ENCODE peak calls at places on chromosome 5, in six cellular contexts. P is GM23338; R is PC-3; E is CD4-positive, alpha-beta T cell; A is brain microvascular endothelial cell; J is OCI-LY7. G is an unnamed sample.

GRCh38 chr5:33892419-33893151 is 795 bp upstream of the ADAMTS12 start:
- DNase-seq in P (peak), R (peak), E (no peak), A (peak), J (no peak), G (no peak)

GRCh38 chr5:110361501-110361900 is 365.0 kb downstream of the TMEM232 start:
- DNase-seq in P (no peak), R (peak), E (no peak), A (no peak), J (no peak), G (no peak)

GRCh38 chr5:72908666-72909065 is 47.2 kb upstream of the FCHO2 start:
- DNase-seq in P (no peak), R (no peak), E (no peak), A (no peak), J (no peak), G (no peak)

GRCh38 chr5:59173568-59173967 is 590.7 kb downstream of the RAB3C start:
- DNase-seq in P (no peak), R (no peak), E (no peak), A (no peak), J (no peak), G (no peak)

GRCh38 chr5:30752015-30752414 is 441.5 kb upstream of the CDH6 start:
- DNase-seq in P (no peak), R (no peak), E (no peak), A (peak), J (no peak), G (no peak)

GRCh38 chr5:23084815-23085214 is 231.7 kb upstream of the CDH12 start:
- DNase-seq in P (no peak), R (no peak), E (no peak), A (no peak), J (no peak), G (no peak)

GRCh38 chr5:172904643-172905345 is 54.4 kb upstream of the RPL26L1 start:
- DNase-seq in P (peak), R (peak), E (no peak), A (no peak), J (no peak), G (peak)

GRCh38 chr5:90802695-90803317 is 244.2 kb downstream of the ADGRV1 start:
- DNase-seq in P (peak), R (peak), E (no peak), A (peak), J (peak), G (no peak)

GRCh38 chr5:177429248-177430045 is 3.0 kb downstream of the GRK6 start:
- DNase-seq in P (no peak), R (no peak), E (peak), A (no peak), J (peak), G (no peak)

GRCh38 chr5:144369001-144369400 is 198.3 kb downstream of the KCTD16 start:
- DNase-seq in P (no peak), R (no peak), E (no peak), A (no peak), J (no peak), G (no peak)

GRCh38 chr5:149237662-149238061 is 34.0 kb upstream of the AFAP1L1 start:
- DNase-seq in P (peak), R (peak), E (no peak), A (no peak), J (no peak), G (no peak)

GRCh38 chr5:102628449-102629175 is 126.5 kb upstream of the PAM start:
- DNase-seq in P (no peak), R (peak), E (no peak), A (peak), J (no peak), G (peak)

GRCh38 chr5:135133698-135134515 is 99.9 kb upstream of the PITX1 start:
- DNase-seq in P (no peak), R (no peak), E (no peak), A (no peak), J (no peak), G (no peak)

GRCh38 chr5:75324791-75325190 is 12.2 kb upstream of the HMGCR start:
- DNase-seq in P (no peak), R (no peak), E (no peak), A (no peak), J (no peak), G (no peak)

GRCh38 chr5:36723921-36724320 is 117.5 kb downstream of the SLC1A3 start:
- DNase-seq in P (no peak), R (no peak), E (no peak), A (no peak), J (peak), G (no peak)

GRCh38 chr5:33507426-33507825 is 66.7 kb downstream of the TARS1 start:
- DNase-seq in P (no peak), R (no peak), E (no peak), A (no peak), J (no peak), G (no peak)

GRCh38 chr5:173392172-173392571 is 64.0 kb upstream of the STC2 start:
- DNase-seq in P (no peak), R (no peak), E (no peak), A (no peak), J (no peak), G (no peak)

GRCh38 chr5:172958268-172959046 is 767 bp upstream of the RPL26L1 start:
- DNase-seq in P (peak), R (peak), E (peak), A (peak), J (peak), G (no peak)

GRCh38 chr5:135709998-135710670 is 124.3 kb upstream of the SLC25A48 start:
- DNase-seq in P (no peak), R (no peak), E (no peak), A (no peak), J (no peak), G (no peak)

GRCh38 chr5:163489055-163489744 is 16.2 kb upstream of the MAT2B start:
- DNase-seq in P (peak), R (peak), E (no peak), A (peak), J (no peak), G (no peak)

GRCh38 chr5:36389245-36389644 is 87.5 kb upstream of the RANBP3L start:
- DNase-seq in P (no peak), R (no peak), E (no peak), A (no peak), J (no peak), G (no peak)

GRCh38 chr5:142937265-142937877 is 167.2 kb downstream of the ARHGAP26 start:
- DNase-seq in P (no peak), R (no peak), E (no peak), A (no peak), J (no peak), G (no peak)

GRCh38 chr5:142756576-142756975 is 13.6 kb upstream of the ARHGAP26 start:
- DNase-seq in P (no peak), R (no peak), E (no peak), A (no peak), J (no peak), G (no peak)

GRCh38 chr5:99900302-99900811 is 634.8 kb upstream of the FAM174A start:
- DNase-seq in P (no peak), R (peak), E (no peak), A (peak), J (no peak), G (peak)

GRCh38 chr5:84603557-84604185 is 219.0 kb upstream of the EDIL3 start:
- DNase-seq in P (no peak), R (peak), E (no peak), A (peak), J (no peak), G (peak)

GRCh38 chr5:16916262-16916878 is 19.7 kb downstream of the MYO10 start:
- DNase-seq in P (no peak), R (peak), E (no peak), A (peak), J (no peak), G (peak)

GRCh38 chr5:177550120-177550519 is 4.2 kb downstream of the FAM193B start:
- DNase-seq in P (no peak), R (no peak), E (no peak), A (no peak), J (no peak), G (no peak)

GRCh38 chr5:134540747-134541733 is 15.6 kb downstream of the JADE2 start:
- DNase-seq in P (no peak), R (no peak), E (no peak), A (no peak), J (no peak), G (no peak)

GRCh38 chr5:6729400-6730310 is 16.4 kb downstream of the TENT4A start:
- DNase-seq in P (no peak), R (no peak), E (peak), A (no peak), J (peak), G (no peak)

GRCh38 chr5:76462097-76462702 is 59.1 kb downstream of the IQGAP2 start:
- DNase-seq in P (no peak), R (no peak), E (no peak), A (no peak), J (no peak), G (no peak)

GRCh38 chr5:95284512-95285405 is at the start of gene MCTP1:
- DNase-seq in P (peak), R (peak), E (no peak), A (no peak), J (no peak), G (no peak)

GRCh38 chr5:135569755-135570452 is 8.9 kb downstream of the CXCL14 start:
- DNase-seq in P (peak), R (peak), E (no peak), A (peak), J (peak), G (no peak)

GRCh38 chr5:106587-106986 is 14.6 kb downstream of the PLEKHG4B start:
- DNase-seq in P (no peak), R (no peak), E (no peak), A (no peak), J (no peak), G (no peak)

GRCh38 chr5:2995035-2995434 is 243.6 kb upstream of the IRX2 start:
- DNase-seq in P (no peak), R (no peak), E (no peak), A (no peak), J (no peak), G (no peak)

GRCh38 chr5:5141625-5142527 is 1.7 kb downstream of the ADAMTS16 start:
- DNase-seq in P (peak), R (peak), E (peak), A (peak), J (peak), G (peak)

GRCh38 chr5:148912714-148913398 is 86.4 kb downstream of the ADRB2 start:
- DNase-seq in P (peak), R (peak), E (no peak), A (peak), J (no peak), G (peak)

GRCh38 chr5:82107277-82107676 is 135.5 kb downstream of the ATG10 start:
- DNase-seq in P (peak), R (peak), E (no peak), A (no peak), J (no peak), G (no peak)

GRCh38 chr5:143652104-143652700 is 159.8 kb upstream of the HMHB1 start:
- DNase-seq in P (no peak), R (no peak), E (no peak), A (no peak), J (no peak), G (no peak)

DNA sequence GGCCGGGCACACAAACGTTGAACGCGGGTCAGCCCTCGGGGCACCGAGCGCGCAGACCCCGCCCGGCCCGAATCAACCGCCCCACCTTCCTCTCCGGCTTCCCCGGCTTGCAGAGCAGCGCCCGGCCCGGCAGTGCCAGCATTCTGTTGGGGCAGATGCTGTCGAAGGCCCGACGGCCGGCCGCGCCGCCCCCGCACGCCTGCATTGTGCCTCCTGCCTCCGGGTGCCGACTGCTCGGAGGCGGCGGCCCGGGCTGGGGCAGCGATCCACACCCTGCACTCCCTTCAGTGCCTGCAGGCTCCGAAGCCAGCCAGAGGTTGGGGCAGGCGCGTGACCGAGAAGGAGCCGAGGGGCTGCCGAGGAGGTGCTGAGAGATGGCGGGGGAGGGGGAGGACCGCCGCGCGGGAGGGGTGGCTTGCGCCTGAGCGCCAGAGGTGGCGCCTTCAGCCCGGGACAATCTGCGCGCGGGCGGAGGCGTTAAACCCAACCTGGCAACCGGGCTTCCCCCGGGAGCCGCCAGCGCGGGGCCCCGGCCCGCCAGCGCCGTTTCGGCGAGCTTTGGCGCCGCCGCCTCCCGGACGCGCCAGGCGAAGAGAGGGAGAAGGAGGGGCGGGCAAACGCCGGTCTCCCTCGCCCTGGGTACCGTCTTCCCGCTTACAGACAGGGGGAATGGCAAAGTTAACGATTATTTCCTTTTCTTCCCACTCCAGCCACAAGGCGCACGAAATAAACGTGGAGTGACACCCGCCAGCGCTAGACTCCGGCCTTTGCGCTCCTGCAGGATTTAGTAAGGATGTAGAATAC is at the start of gene MCIDAS:
- DNase-seq in P (peak), R (peak), E (no peak), A (no peak), J (peak), G (no peak)
- H3K27ac ChIP-seq in P (no peak), R (no peak), E (no peak), A (no peak), J (no peak), G (no peak)

GRCh38 chr5:141596867-141597266 is 21.9 kb downstream of the DIAPH1 start:
- DNase-seq in P (no peak), R (no peak), E (no peak), A (no peak), J (no peak), G (no peak)
- H3K27ac ChIP-seq in P (no peak), R (no peak), E (no peak), A (no peak), J (no peak), G (peak)

GRCh38 chr5:147417133-147417813 is 92.6 kb downstream of the DPYSL3 start:
- DNase-seq in P (no peak), R (peak), E (no peak), A (peak), J (no peak), G (peak)
- H3K27ac ChIP-seq in P (peak), R (no peak), E (no peak), A (no peak), J (no peak), G (no peak)

GRCh38 chr5:67013719-67014118 is 182.9 kb downstream of the CD180 start:
- DNase-seq in P (no peak), R (no peak), E (no peak), A (no peak), J (no peak), G (no peak)
- H3K27ac ChIP-seq in P (no peak), R (peak), E (no peak), A (no peak), J (no peak), G (peak)

DNA sequence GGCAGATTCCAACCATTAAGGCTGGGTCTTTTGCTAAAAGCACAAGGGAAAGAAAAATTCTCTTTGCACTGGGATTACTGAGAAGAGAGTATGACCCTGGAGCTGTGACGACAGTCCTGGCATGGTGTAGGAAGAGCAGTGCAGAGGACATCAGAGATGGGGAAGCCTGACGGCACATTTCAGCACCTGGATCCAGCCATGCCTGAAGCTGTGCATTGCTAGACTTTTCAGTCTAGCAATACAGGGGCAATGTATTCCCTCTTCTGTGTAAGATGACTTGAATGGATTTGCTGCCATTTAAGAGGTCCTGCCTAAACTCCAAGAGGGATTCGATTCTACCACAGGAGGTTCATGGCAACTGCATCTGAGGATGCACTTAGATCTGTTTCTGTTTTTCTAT is 12.3 kb upstream of the MRNIP start:
- DNase-seq in P (no peak), R (no peak), E (no peak), A (no peak), J (no peak), G (no peak)
- H3K27ac ChIP-seq in P (peak), R (no peak), E (no peak), A (no peak), J (no peak), G (no peak)

DNA sequence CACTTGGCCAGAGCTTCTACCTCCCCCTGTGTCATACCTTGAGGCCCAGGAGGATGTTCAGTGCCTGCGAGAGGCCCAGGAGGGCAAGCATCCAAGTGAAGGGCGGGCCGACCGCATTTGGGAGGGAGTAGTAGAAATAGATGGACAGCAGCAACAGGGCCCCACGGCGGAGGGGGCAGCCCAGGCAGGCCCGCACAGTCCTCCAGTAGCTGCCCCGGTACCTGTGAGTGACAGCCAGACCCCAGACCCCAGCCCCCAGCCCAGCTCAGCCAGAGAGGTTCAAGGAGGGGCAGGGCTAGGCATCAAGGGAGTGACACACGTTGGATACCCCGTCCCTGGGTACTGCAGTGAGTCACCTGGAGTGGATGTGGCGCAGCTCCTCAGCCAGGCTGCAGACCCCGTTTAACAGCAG is 1.4 kb downstream of the STING1 start:
- DNase-seq in P (no peak), R (no peak), E (peak), A (no peak), J (no peak), G (no peak)
- H3K27ac ChIP-seq in P (no peak), R (no peak), E (peak), A (peak), J (no peak), G (peak)

G was measured in epithelial cell of prostate.